ENCODE peak calls at places on chromosomes 13 and 19, in seven cellular contexts. T is GDM1; G is stimulated activated CD4-positive, alpha-beta T cell treated with anti-CD3 and anti-CD28 coated beads, Interleukin-15, amount 100 ng/mL, for 1 hour; R is HS-27A; O is thyroid gland; Q is GM18507; C is amniotic stem cell. L is an unnamed sample.

GRCh38 chr13:21541980-21542379 is 62.0 kb downstream of the MICU2 start:
- DNase-seq in T (no peak), G (no peak), R (no peak), O (peak), Q (no peak), C (no peak), L (no peak)

GRCh38 chr19:41339936-41340335 is 13.8 kb downstream of the TGFB1 start:
- DNase-seq in T (no peak), G (no peak), R (no peak), O (no peak), Q (no peak), C (peak), L (no peak)

GRCh38 chr19:27752530-27753184 is 1460.3 kb downstream of the UQCRFS1 start:
- DNase-seq in T (no peak), G (no peak), R (no peak), O (no peak), Q (no peak), C (no peak), L (no peak)

GRCh38 chr13:28463481-28463880 is 31.4 kb downstream of the FLT1 start:
- DNase-seq in T (no peak), G (no peak), R (no peak), O (no peak), Q (no peak), C (no peak), L (no peak)

GRCh38 chr19:42657551-42657950 is 62.8 kb upstream of the CEACAM8 start:
- DNase-seq in T (no peak), G (no peak), R (no peak), O (no peak), Q (no peak), C (no peak), L (no peak)

GRCh38 chr13:48656621-48657020 is 2.9 kb downstream of the CYSLTR2 start:
- DNase-seq in T (no peak), G (no peak), R (no peak), O (no peak), Q (no peak), C (no peak), L (no peak)

GRCh38 chr13:37132211-37132610 is 26.7 kb upstream of the CSNK1A1L start:
- DNase-seq in T (no peak), G (no peak), R (no peak), O (no peak), Q (no peak), C (no peak), L (no peak)

GRCh38 chr13:45207319-45207718 is 6.5 kb upstream of the KCTD4 start:
- DNase-seq in T (no peak), G (no peak), R (no peak), O (no peak), Q (no peak), C (no peak), L (no peak)

GRCh38 chr19:19205416-19206410 is 2.5 kb upstream of the NR2C2AP start:
- DNase-seq in T (no peak), G (no peak), R (no peak), O (peak), Q (no peak), C (no peak), L (no peak)

GRCh38 chr19:40933025-40933424 is 51.0 kb upstream of the CYP2A7 start:
- DNase-seq in T (no peak), G (no peak), R (peak), O (no peak), Q (no peak), C (no peak), L (no peak)

GRCh38 chr19:38223119-38223523 is 901 bp downstream of the DPF1 start:
- DNase-seq in T (no peak), G (no peak), R (no peak), O (no peak), Q (no peak), C (no peak), L (no peak)

GRCh38 chr19:53503126-53503525 is 34.8 kb upstream of the ZNF331 start:
- DNase-seq in T (no peak), G (no peak), R (no peak), O (no peak), Q (no peak), C (no peak), L (no peak)

GRCh38 chr13:107367258-107367657 is 799.3 kb upstream of the ARGLU1 start:
- DNase-seq in T (no peak), G (no peak), R (no peak), O (no peak), Q (no peak), C (no peak), L (no peak)

GRCh38 chr13:76533251-76533650 is 353.0 kb downstream of the KCTD12 start:
- DNase-seq in T (no peak), G (no peak), R (no peak), O (no peak), Q (no peak), C (no peak), L (no peak)

GRCh38 chr19:39303373-39304184 is 7.4 kb downstream of the IFNL1 start:
- DNase-seq in T (no peak), G (no peak), R (no peak), O (no peak), Q (no peak), C (no peak), L (no peak)

GRCh38 chr19:2478324-2478755 is 2.4 kb downstream of the GADD45B start:
- DNase-seq in T (no peak), G (no peak), R (no peak), O (peak), Q (no peak), C (no peak), L (no peak)

GRCh38 chr13:38090913-38091312 is 221.3 kb upstream of the TRPC4 start:
- DNase-seq in T (no peak), G (no peak), R (no peak), O (no peak), Q (no peak), C (no peak), L (no peak)

GRCh38 chr19:5153601-5154128 is 184.8 kb downstream of the KDM4B start:
- DNase-seq in T (no peak), G (no peak), R (no peak), O (no peak), Q (no peak), C (no peak), L (no peak)

GRCh38 chr13:109734002-109734785 is 52.2 kb downstream of the IRS2 start:
- DNase-seq in T (no peak), G (no peak), R (no peak), O (no peak), Q (no peak), C (no peak), L (no peak)

GRCh38 chr13:38366954-38367645 is 17.4 kb downstream of the UFM1 start:
- DNase-seq in T (no peak), G (no peak), R (no peak), O (no peak), Q (no peak), C (no peak), L (no peak)

GRCh38 chr19:18784786-18785120 is 6.4 kb downstream of the COMP start:
- DNase-seq in T (no peak), G (no peak), R (no peak), O (no peak), Q (no peak), C (no peak), L (no peak)

GRCh38 chr13:113178070-113178895 is 19.8 kb downstream of the PROZ start:
- DNase-seq in T (no peak), G (no peak), R (peak), O (no peak), Q (no peak), C (peak), L (no peak)

GRCh38 chr13:85347251-85347650 is 452.0 kb downstream of the SLITRK6 start:
- DNase-seq in T (no peak), G (no peak), R (peak), O (no peak), Q (no peak), C (peak), L (no peak)

GRCh38 chr13:29901714-29902631 is 51.6 kb upstream of the UBL3 start:
- DNase-seq in T (no peak), G (no peak), R (peak), O (peak), Q (no peak), C (peak), L (no peak)

GRCh38 chr19:10270180-10270615 is 722 bp upstream of the ICAM1 start:
- DNase-seq in T (peak), G (no peak), R (no peak), O (peak), Q (no peak), C (no peak), L (no peak)

GRCh38 chr19:2014731-2015610 is 543 bp downstream of the BTBD2 start:
- DNase-seq in T (no peak), G (peak), R (no peak), O (no peak), Q (peak), C (no peak), L (no peak)

GRCh38 chr19:13215572-13216380 is 65.6 kb downstream of the IER2 start:
- DNase-seq in T (no peak), G (no peak), R (no peak), O (no peak), Q (no peak), C (no peak), L (no peak)

GRCh38 chr13:95641291-95641811 is 3.2 kb downstream of the DZIP1 start:
- DNase-seq in T (no peak), G (no peak), R (no peak), O (peak), Q (no peak), C (no peak), L (no peak)

GRCh38 chr13:113904411-113904810 is 40.5 kb upstream of the GAS6 start:
- DNase-seq in T (no peak), G (no peak), R (no peak), O (no peak), Q (no peak), C (no peak), L (no peak)

GRCh38 chr13:39897636-39898035 is 242.2 kb downstream of the COG6 start:
- DNase-seq in T (no peak), G (no peak), R (no peak), O (no peak), Q (no peak), C (no peak), L (no peak)

L was measured in GM12864.